ENCODE peak calls at places on chromosomes 4 and X, in seven cellular contexts. M is GM12878, Z is NB4, R is K562, O is heart left ventricle, W is tibial nerve, P is ovary. H is an unnamed sample.

GRCh38 chr4:10761903-10762302 is 77.3 kb upstream of the CLNK start:
- DNase-seq in M (no peak), Z (no peak), R (no peak), O (no peak), W (no peak), P (no peak), H (no peak)

GRCh38 chr4:156547439-156547838 is 424.2 kb downstream of the PDGFC start:
- DNase-seq in M (no peak), Z (peak), R (no peak), O (no peak), W (no peak), P (no peak), H (no peak)

GRCh38 chr4:8306511-8307021 is 37.0 kb downstream of the HTRA3 start:
- DNase-seq in M (no peak), Z (no peak), R (no peak), O (peak), W (no peak), P (peak), H (no peak)

GRCh38 chr4:26151615-26152014 is 169.2 kb upstream of the RBPJ start:
- DNase-seq in M (no peak), Z (no peak), R (no peak), O (peak), W (no peak), P (no peak), H (no peak)

GRCh38 chr4:73721419-73721818 is 18.9 kb upstream of the CXCL8 start:
- DNase-seq in M (no peak), Z (peak), R (no peak), O (no peak), W (peak), P (no peak), H (no peak)

GRCh38 chr4:184850431-184851199 is 24.8 kb upstream of the ACSL1 start:
- DNase-seq in M (no peak), Z (peak), R (no peak), O (no peak), W (no peak), P (no peak), H (no peak)

GRCh38 chr4:137310593-137311490 is 221.5 kb downstream of the PCDH18 start:
- DNase-seq in M (no peak), Z (no peak), R (no peak), O (no peak), W (no peak), P (no peak), H (no peak)

GRCh38 chrX:45592067-45592466 is 391.4 kb upstream of the DIPK2B start:
- DNase-seq in M (no peak), Z (no peak), R (no peak), O (no peak), W (no peak), P (no peak), H (no peak)

GRCh38 chr4:188121530-188121929 is 12.1 kb upstream of the TRIML2 start:
- DNase-seq in M (no peak), Z (no peak), R (no peak), O (no peak), W (no peak), P (no peak), H (no peak)

GRCh38 chrX:30085571-30085970 is 129.8 kb upstream of the MAGEB2 start:
- DNase-seq in M (no peak), Z (no peak), R (no peak), O (no peak), W (no peak), P (no peak), H (no peak)

GRCh38 chrX:2875136-2875481 is 46.4 kb downstream of the GYG2 start:
- DNase-seq in M (no peak), Z (no peak), R (no peak), O (no peak), W (no peak), P (no peak), H (no peak)

GRCh38 chr4:160423879-160424451 is 1321.1 kb downstream of the RAPGEF2 start:
- DNase-seq in M (no peak), Z (peak), R (no peak), O (no peak), W (no peak), P (no peak), H (no peak)

GRCh38 chr4:183876268-183876934 is 28.7 kb upstream of the STOX2 start:
- DNase-seq in M (no peak), Z (no peak), R (no peak), O (peak), W (no peak), P (peak), H (no peak)

GRCh38 chr4:21012851-21013331 is 312.6 kb downstream of the PACRGL start:
- DNase-seq in M (no peak), Z (no peak), R (no peak), O (no peak), W (no peak), P (no peak), H (no peak)

DNA sequence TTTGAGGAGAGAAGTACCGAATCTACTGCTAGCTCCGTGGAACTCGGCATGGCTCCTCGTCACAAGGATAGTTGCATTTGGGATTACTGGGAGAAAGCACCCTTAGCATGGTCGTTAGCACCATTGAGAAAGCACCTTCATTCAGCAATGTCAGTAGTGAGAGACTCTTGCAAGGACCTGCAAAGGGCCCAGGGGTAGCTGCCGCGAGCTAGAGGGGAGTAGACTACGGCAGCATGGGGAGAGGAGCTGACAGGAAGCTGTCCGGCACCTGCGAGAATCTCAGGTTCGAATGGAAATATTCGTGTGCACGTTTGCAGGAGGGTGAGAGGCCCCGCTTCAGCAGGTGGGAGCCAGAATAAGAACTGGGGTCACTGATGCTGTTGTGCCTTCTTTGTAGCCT is 20.2 kb downstream of the TLR10 start:
- DNase-seq in M (no peak), Z (peak), R (no peak), O (no peak), W (no peak), P (no peak), H (no peak)
- TF ChIP-seq POLR2A in M (peak), Z (no peak), R (no peak), O (no peak), W (no peak), P (no peak), H (peak)

DNA sequence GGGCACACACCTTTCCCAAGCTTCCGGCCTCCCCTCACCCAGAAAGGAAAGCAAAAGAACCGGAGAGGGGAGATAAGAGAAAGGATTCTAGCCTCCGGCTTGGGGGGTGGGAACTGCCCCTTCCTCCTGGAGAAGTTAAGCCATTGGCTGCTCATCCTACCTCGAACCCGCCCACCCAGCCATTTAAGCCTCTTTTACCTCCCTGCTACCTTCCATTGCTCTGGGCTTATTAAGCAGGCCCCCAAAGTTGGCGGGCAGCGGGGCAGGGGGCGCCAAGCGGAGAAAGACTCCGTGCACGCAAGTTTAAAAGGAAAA is 2.3 kb downstream of the MAML3 start:
- DNase-seq in M (no peak), Z (peak), R (peak), O (peak), W (peak), P (peak), H (peak)
- TF ChIP-seq POLR2A in M (no peak), Z (peak), R (no peak), O (no peak), W (no peak), P (peak), H (no peak)

GRCh38 chr4:40908297-40908696 is 158.5 kb downstream of the NSUN7 start:
- DNase-seq in M (no peak), Z (no peak), R (no peak), O (no peak), W (no peak), P (no peak), H (no peak)

GRCh38 chr4:40908702-40909362 is 159.1 kb downstream of the NSUN7 start:
- DNase-seq in M (peak), Z (peak), R (peak), O (peak), W (peak), P (peak), H (peak)

GRCh38 chr4:40912455-40913055 is 162.8 kb downstream of the NSUN7 start:
- DNase-seq in M (no peak), Z (no peak), R (no peak), O (no peak), W (no peak), P (no peak), H (no peak)

GRCh38 chr4:40910706-40911105 is 161.0 kb downstream of the NSUN7 start:
- DNase-seq in M (no peak), Z (no peak), R (no peak), O (no peak), W (no peak), P (no peak), H (no peak)

GRCh38 chr4:40909363-40909876 is 159.7 kb downstream of the NSUN7 start:
- DNase-seq in M (no peak), Z (peak), R (no peak), O (no peak), W (no peak), P (no peak), H (no peak)
- TF ChIP-seq POLR2A in M (no peak), Z (no peak), R (no peak), O (no peak), W (no peak), P (no peak), H (no peak)

GRCh38 chrX:5236749-5237148 is 991.9 kb downstream of the NLGN4X start:
- DNase-seq in M (no peak), Z (no peak), R (no peak), O (no peak), W (no peak), P (no peak), H (no peak)
- TF ChIP-seq POLR2A in M (no peak), Z (no peak), R (no peak), O (no peak), W (no peak), P (no peak), H (no peak)

DNA sequence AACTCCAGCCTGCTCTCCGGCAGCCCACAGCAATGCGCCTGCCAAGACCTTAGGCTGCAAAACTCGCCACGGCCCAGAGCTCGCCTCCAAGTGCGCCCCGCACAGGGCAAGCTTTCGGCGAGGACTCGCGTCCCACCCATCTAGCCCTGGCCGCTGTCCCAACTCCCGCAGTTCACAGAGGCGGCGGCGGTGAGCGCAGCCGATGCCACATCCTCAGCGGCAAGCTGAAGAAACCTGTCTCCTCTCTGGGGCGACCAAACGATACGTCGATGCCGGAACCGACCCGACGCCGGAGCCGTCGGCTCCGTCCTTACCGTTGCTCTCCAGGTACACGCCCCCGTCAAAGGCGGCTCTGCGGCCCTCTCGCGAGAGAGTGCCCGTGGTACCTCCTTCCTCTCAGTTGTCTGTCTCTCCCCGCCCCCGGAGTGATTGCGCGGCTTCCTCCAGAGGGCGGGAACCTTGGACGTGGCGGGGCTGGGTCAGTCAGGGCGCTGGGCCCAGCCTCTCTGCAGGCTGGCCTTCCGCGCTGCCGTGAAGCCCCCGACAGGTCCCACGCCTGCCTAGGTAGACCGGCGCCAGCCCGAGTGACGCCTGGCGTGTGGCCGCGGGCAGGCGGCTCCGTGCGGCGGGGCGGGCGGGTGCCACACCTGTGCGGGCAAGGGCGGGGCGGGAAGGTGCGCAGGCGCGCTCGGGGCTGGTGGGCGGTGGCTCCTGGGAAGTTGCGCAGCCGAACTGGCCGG is 380 bp upstream of the RAB33B start:
- DNase-seq in M (peak), Z (peak), R (peak), O (peak), W (peak), P (peak), H (peak)
- TF ChIP-seq POLR2A in M (peak), Z (peak), R (peak), O (peak), W (peak), P (peak), H (peak)

DNA sequence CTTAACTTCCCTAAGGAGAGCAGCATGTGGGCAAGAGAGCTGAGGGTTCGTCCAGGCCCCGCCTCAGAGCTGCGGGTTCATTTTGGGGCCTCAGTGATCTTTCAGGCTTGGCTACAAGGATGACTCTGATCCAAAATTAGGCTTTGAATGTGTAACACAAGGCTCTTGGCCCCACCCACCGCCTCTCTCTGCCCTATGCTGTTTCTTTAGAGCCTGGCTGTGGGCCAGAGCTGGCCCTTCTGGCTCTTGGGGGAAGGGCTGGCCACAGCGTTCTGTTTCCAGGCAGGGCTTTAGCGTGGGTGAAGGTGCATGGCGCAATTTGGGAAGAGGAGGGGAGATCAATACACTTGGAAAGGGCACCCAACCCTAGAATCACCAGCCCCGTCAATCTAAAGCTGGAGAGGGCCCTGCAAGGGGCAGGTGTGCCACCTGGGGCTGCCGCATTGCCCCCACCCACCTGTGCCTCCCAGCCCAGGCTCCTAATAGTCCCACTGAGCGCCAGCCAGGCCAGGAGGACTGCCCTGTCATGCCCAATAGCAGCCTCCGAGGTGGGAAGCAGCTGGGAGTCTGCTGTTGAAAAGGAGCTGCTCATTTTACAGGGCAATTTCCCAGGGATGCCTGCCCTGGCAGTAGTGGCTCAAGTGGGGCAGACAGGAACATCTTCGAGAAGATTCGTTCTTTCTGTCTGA is 84.5 kb upstream of the MAML3 start:
- DNase-seq in M (no peak), Z (peak), R (no peak), O (peak), W (peak), P (peak), H (no peak)
- TF ChIP-seq POLR2A in M (no peak), Z (no peak), R (no peak), O (no peak), W (no peak), P (no peak), H (no peak)

GRCh38 chr4:108355523-108356208 is 186.9 kb upstream of the LEF1 start:
- DNase-seq in M (no peak), Z (no peak), R (no peak), O (no peak), W (no peak), P (no peak), H (no peak)
- TF ChIP-seq POLR2A in M (no peak), Z (no peak), R (no peak), O (no peak), W (no peak), P (no peak), H (no peak)

GRCh38 chr4:176270669-176271068 is 1.6 kb upstream of the ASB5 start:
- DNase-seq in M (no peak), Z (peak), R (no peak), O (no peak), W (no peak), P (no peak), H (no peak)
- TF ChIP-seq POLR2A in M (no peak), Z (no peak), R (no peak), O (no peak), W (no peak), P (no peak), H (no peak)

GRCh38 chrX:72395252-72395651 is 89.5 kb upstream of the CITED1 start:
- DNase-seq in M (no peak), Z (no peak), R (no peak), O (no peak), W (no peak), P (no peak), H (no peak)
- TF ChIP-seq POLR2A in M (no peak), Z (no peak), R (no peak), O (no peak), W (no peak), P (no peak), H (no peak)

DNA sequence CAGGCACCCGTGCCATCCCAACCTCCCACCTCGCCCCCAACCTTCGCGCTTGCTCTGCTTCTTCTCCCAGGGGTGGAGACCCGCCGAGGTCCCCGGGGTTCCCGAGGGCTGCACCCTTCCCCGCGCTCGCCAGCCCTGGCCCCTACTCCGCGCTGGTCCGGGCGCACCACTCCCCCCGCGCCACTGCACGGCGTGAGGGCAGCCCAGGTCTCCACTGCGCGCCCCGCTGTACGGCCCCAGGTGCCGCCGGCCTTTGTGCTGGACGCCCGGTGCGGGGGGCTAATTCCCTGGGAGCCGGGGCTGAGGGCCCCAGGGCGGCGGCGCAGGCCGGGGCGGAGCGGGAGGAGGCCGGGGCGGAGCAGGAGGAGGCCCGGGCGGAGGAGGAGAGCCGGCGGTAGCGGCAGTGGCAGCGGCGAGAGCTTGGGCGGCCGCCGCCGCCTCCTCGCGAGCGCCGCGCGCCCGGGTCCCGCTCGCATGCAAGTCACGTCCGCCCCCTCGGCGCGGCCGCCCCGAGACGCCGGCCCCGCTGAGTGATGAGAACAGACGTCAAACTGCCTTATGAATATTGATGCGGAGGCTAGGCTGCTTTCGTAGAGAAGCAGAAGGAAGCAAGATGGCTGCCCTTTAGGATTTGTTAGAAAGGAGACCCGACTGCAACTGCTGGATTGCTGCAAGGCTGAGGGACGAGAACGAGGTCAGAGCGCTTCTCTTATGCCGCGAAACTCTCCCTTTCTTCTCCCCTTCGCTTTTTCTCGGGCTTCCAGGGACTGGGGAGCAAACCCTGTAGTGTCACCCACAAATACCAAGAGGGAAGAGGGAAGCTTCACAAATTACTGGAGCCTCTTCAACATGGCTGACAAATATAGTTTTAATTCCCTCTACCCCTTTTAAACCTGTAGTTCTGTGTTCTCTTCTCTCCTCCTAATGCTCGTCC is at the start of gene TET2:
- DNase-seq in M (peak), Z (peak), R (peak), O (peak), W (peak), P (peak), H (peak)
- TF ChIP-seq POLR2A in M (peak), Z (peak), R (peak), O (peak), W (peak), P (no peak), H (peak)

H was measured in GM12891.